ENCODE peak calls at places on chromosome 16, in six cellular contexts. S, L, G, K, T and Y are unnamed samples.

GRCh38 chr16:24700549-24701392 is 28.7 kb upstream of the TNRC6A start:
- DNase-seq in S (peak; percentile 64), G (no peak), T (peak; percentile 60), K (no peak), L (peak; percentile 45), Y (no peak)

GRCh38 chr16:83769397-83770008 is 38.3 kb upstream of the HSBP1 start:
- DNase-seq in K (no peak), S (peak; percentile 30), L (no peak), T (no peak), G (no peak), Y (no peak)

GRCh38 chr16:53892155-53892554 is 188.2 kb downstream of the FTO start:
- DNase-seq in S (peak; percentile 74), T (peak; percentile 61), K (peak; percentile 61), G (no peak), L (peak; percentile 66), Y (peak; percentile 54)

GRCh38 chr16:13961099-13961811 is 41.3 kb downstream of the ERCC4 start:
- DNase-seq in G (no peak), K (no peak), L (peak; percentile 52), S (no peak), T (peak; percentile 56), Y (no peak)

GRCh38 chr16:28063047-28063521 is 430 bp downstream of the GSG1L start:
- DNase-seq in T (no peak), S (peak; percentile 53), G (no peak), K (peak; percentile 60), L (no peak), Y (peak; percentile 38)

GRCh38 chr16:87895641-87896141 is 26.4 kb upstream of the SLC7A5 start:
- DNase-seq in L (no peak), K (no peak), S (no peak), G (peak; percentile 67), T (no peak), Y (no peak)

GRCh38 chr16:84782841-84783240 is 36.9 kb upstream of the CRISPLD2 start:
- DNase-seq in S (no peak), T (no peak), G (no peak), L (no peak), K (no peak), Y (no peak)

GRCh38 chr16:69535123-69536050 is 30.4 kb upstream of the NFAT5 start:
- DNase-seq in L (no peak), G (no peak), T (no peak), K (no peak), S (no peak), Y (no peak)

GRCh38 chr16:84069540-84069939 is 26.9 kb upstream of the SLC38A8 start:
- DNase-seq in S (no peak), G (no peak), K (no peak), L (no peak), T (no peak), Y (no peak)

GRCh38 chr16:88540346-88540977 is 29.7 kb upstream of the ZC3H18 start:
- DNase-seq in G (no peak), K (no peak), L (no peak), T (no peak), S (peak; percentile 0), Y (no peak)

GRCh38 chr16:78179666-78180065 is 80.2 kb downstream of the WWOX start:
- DNase-seq in S (no peak), G (no peak), K (no peak), T (peak; percentile 39), L (no peak), Y (no peak)

GRCh38 chr16:87931504-87931903 is 4.8 kb downstream of the CA5A start:
- DNase-seq in L (peak; percentile 74), S (no peak), T (no peak), K (no peak), G (no peak), Y (no peak)

GRCh38 chr16:85554791-85555548 is 58.2 kb upstream of the GSE1 start:
- DNase-seq in L (peak; percentile 96), S (peak; percentile 38), K (no peak), G (no peak), T (no peak), Y (no peak)

GRCh38 chr16:61890346-61890745 is 145.9 kb downstream of the CDH8 start:
- DNase-seq in G (no peak), S (no peak), K (no peak), T (no peak), L (no peak), Y (no peak)

GRCh38 chr16:61885343-61885742 is 150.9 kb downstream of the CDH8 start:
- DNase-seq in S (no peak), G (no peak), K (no peak), T (no peak), L (no peak), Y (no peak)

GRCh38 chr16:61892531-61892930 is 143.7 kb downstream of the CDH8 start:
- DNase-seq in S (no peak), L (no peak), T (no peak), G (no peak), K (no peak), Y (no peak)

GRCh38 chr16:61891460-61891859 is 144.8 kb downstream of the CDH8 start:
- DNase-seq in K (no peak), T (no peak), G (no peak), L (no peak), S (no peak), Y (no peak)

GRCh38 chr16:61887903-61888302 is 148.3 kb downstream of the CDH8 start:
- DNase-seq in G (peak; percentile 19), T (no peak), L (no peak), S (no peak), K (no peak), Y (no peak)
- TF ChIP-seq CREB1 in G (no peak), T (no peak), L (no peak), S (no peak), K (no peak), Y (no peak)

DNA sequence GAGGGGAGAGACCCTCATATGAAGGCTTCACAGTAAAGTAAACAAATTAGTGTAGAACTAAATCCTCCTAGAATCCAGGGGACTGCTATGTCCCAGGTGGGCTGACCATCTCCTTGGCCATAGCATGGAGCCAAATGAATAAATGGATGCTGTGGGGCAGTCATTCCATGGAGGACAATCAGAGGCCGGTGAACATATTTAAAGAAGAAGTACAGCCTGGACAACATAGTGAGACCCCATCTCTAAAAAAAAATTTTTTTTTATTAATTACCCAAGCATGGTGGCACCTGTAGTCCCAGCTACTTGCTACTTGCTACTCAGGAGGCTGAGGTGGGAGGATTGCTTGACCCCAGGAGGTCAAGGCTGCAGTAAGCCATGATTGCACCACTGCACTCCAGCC is 5.3 kb upstream of the CBFB start:
- DNase-seq in S (no peak), K (no peak), T (no peak), G (no peak), L (no peak), Y (no peak)
- TF ChIP-seq CREB1 in S (no peak), K (no peak), T (no peak), G (no peak), L (no peak), Y (no peak)

GRCh38 chr16:66225696-66226095 is 140.8 kb upstream of the CDH5 start:
- DNase-seq in T (no peak), K (no peak), S (no peak), G (no peak), L (no peak), Y (no peak)

GRCh38 chr16:66223176-66223780 is 143.2 kb upstream of the CDH5 start:
- DNase-seq in L (no peak), S (no peak), G (no peak), T (no peak), K (no peak), Y (no peak)

GRCh38 chr16:66224186-66224585 is 142.3 kb upstream of the CDH5 start:
- DNase-seq in S (no peak), K (no peak), T (no peak), G (no peak), L (no peak), Y (no peak)

GRCh38 chr16:66222756-66223155 is 143.7 kb upstream of the CDH5 start:
- DNase-seq in G (no peak), L (no peak), K (no peak), S (no peak), T (no peak), Y (no peak)

GRCh38 chr16:66224636-66225035 is 141.9 kb upstream of the CDH5 start:
- DNase-seq in G (no peak), T (no peak), S (peak; percentile 8), L (no peak), K (no peak), Y (no peak)
- TF ChIP-seq CREB1 in G (no peak), T (no peak), S (no peak), L (no peak), K (no peak), Y (no peak)

DNA sequence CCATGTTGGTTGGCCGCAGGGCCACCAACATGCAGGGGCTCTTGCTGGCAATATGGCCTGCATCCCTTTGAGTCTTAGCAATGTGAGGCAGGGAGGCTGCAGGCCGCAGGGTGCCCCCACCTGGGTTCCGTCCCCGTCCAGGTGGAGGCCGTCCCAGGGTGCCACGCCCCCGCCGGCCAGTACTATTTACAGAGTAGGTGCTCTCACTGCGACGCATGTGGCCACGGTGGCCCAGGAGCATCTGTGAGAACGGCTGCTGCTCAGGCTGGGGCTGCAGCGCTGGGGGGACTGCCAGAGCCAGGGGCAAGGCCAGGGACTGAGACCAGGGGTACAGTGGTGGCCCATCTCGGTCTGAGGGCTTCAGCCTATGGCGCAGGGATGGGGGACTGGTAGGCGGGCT is 3.6 kb downstream of the MATCAP1 start:
- DNase-seq in S (no peak), K (no peak), G (no peak), L (no peak), T (no peak), Y (peak; percentile 11)
- TF ChIP-seq CREB1 in S (no peak), K (no peak), G (no peak), L (no peak), T (no peak), Y (no peak)

GRCh38 chr16:64339052-64339770 is 782.7 kb downstream of the CDH11 start:
- DNase-seq in S (no peak), L (no peak), G (no peak), K (no peak), T (no peak), Y (no peak)

GRCh38 chr16:64346080-64346479 is 775.8 kb downstream of the CDH11 start:
- DNase-seq in T (no peak), G (no peak), L (no peak), S (no peak), K (no peak), Y (no peak)

GRCh38 chr16:64345142-64345541 is 776.7 kb downstream of the CDH11 start:
- DNase-seq in T (no peak), S (no peak), K (no peak), G (no peak), L (no peak), Y (no peak)

DNA sequence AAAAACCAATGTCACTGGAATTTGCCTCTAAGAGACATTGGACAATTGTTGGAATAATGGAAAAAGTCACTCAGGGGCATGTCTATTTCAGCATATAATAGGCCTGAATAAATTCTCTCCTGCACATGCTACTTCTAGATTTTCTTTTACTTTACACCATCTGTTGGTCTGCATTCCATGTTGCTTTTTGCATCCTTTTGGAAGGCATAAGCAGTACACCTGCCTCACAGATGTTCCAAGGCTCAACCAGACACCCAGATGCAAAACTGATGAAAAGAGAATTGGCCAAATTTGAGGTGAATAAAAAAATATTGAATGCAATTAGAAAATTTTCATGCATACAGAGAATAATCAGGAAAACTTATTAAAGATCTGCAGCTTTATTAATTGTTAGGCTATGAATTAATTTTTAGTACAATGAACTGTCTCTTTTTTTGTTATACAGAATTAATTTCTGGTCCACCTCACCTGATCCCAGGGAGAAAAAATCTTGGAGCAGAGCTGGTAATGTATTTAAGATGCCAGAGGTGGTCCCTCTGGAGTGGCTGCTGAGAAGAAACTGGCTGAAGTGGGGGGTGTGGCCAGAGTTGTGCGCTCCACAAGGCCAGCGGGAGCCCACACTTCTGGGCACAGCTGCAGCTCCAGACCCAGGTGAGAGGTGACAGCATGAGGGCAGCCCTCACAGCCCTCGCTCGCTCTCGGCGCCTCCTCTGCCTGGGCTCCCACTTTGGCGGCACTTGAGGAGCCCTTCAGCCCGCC is 778.6 kb downstream of the CDH11 start:
- DNase-seq in G (no peak), T (no peak), L (no peak), K (no peak), S (no peak), Y (no peak)
- TF ChIP-seq CREB1 in G (no peak), T (no peak), L (no peak), K (no peak), S (no peak), Y (no peak)